ENCODE peak calls at places on chromosome 1, in ten cellular contexts. One of them, this sample, is unnamed.

GRCh38 chr1:228101614-228101993 is 1.5 kb downstream of the C1orf35 start:
- DNase-seq in NCI-H1092 treated with DMSO at 0.1 percent for 48 hours: no peak
- DNase-seq in GM12891: no peak
- DNase-seq in stimulated activated CD8-positive, alpha-beta memory T cell treated with anti-CD3 and anti-CD28 coated beads, Interleukin-2, amount 100 ng/mL, for 1 hour: no peak
- DNase-seq in pulmonary artery endothelial cell: no peak
- DNase-seq in breast epithelium: no peak
- DNase-seq in heart right ventricle: no peak
- DNase-seq in CD4-positive, CD25-positive, alpha-beta regulatory T cell: no peak
- DNase-seq in A549: no peak
- DNase-seq in HAP-1: no peak
- DNase-seq in this sample: no peak

GRCh38 chr1:3409737-3410434 is 44.6 kb upstream of the ARHGEF16 start:
- DNase-seq in NCI-H1092 treated with DMSO at 0.1 percent for 48 hours: peak; percentile 44
- DNase-seq in GM12891: no peak
- DNase-seq in stimulated activated CD8-positive, alpha-beta memory T cell treated with anti-CD3 and anti-CD28 coated beads, Interleukin-2, amount 100 ng/mL, for 1 hour: no peak
- DNase-seq in pulmonary artery endothelial cell: no peak
- DNase-seq in breast epithelium: peak; percentile 62
- DNase-seq in heart right ventricle: peak; percentile 65
- DNase-seq in CD4-positive, CD25-positive, alpha-beta regulatory T cell: no peak
- DNase-seq in A549: peak; percentile 66
- DNase-seq in HAP-1: peak; percentile 59
- DNase-seq in this sample: peak; percentile 16

GRCh38 chr1:227318852-227319607 is 738 bp upstream of the CDC42BPA start:
- DNase-seq in NCI-H1092 treated with DMSO at 0.1 percent for 48 hours: peak; percentile 83
- DNase-seq in GM12891: no peak
- DNase-seq in stimulated activated CD8-positive, alpha-beta memory T cell treated with anti-CD3 and anti-CD28 coated beads, Interleukin-2, amount 100 ng/mL, for 1 hour: no peak
- DNase-seq in pulmonary artery endothelial cell: no peak
- DNase-seq in breast epithelium: peak; percentile 71
- DNase-seq in heart right ventricle: peak; percentile 34
- DNase-seq in CD4-positive, CD25-positive, alpha-beta regulatory T cell: no peak
- DNase-seq in A549: peak; percentile 50
- DNase-seq in HAP-1: peak; percentile 84
- DNase-seq in this sample: no peak

GRCh38 chr1:211236633-211237321 is 22.4 kb upstream of the RCOR3 start:
- DNase-seq in NCI-H1092 treated with DMSO at 0.1 percent for 48 hours: no peak
- DNase-seq in GM12891: no peak
- DNase-seq in stimulated activated CD8-positive, alpha-beta memory T cell treated with anti-CD3 and anti-CD28 coated beads, Interleukin-2, amount 100 ng/mL, for 1 hour: no peak
- DNase-seq in pulmonary artery endothelial cell: no peak
- DNase-seq in breast epithelium: no peak
- DNase-seq in heart right ventricle: no peak
- DNase-seq in CD4-positive, CD25-positive, alpha-beta regulatory T cell: no peak
- DNase-seq in A549: no peak
- DNase-seq in HAP-1: no peak
- DNase-seq in this sample: no peak

GRCh38 chr1:212305342-212305741 is 20.1 kb downstream of the PPP2R5A start:
- DNase-seq in NCI-H1092 treated with DMSO at 0.1 percent for 48 hours: no peak
- DNase-seq in GM12891: no peak
- DNase-seq in stimulated activated CD8-positive, alpha-beta memory T cell treated with anti-CD3 and anti-CD28 coated beads, Interleukin-2, amount 100 ng/mL, for 1 hour: no peak
- DNase-seq in pulmonary artery endothelial cell: no peak
- DNase-seq in breast epithelium: no peak
- DNase-seq in heart right ventricle: no peak
- DNase-seq in CD4-positive, CD25-positive, alpha-beta regulatory T cell: no peak
- DNase-seq in A549: no peak
- DNase-seq in HAP-1: no peak
- DNase-seq in this sample: no peak

GRCh38 chr1:203628185-203628996 is 1.8 kb downstream of the ATP2B4 start:
- DNase-seq in NCI-H1092 treated with DMSO at 0.1 percent for 48 hours: no peak
- DNase-seq in GM12891: no peak
- DNase-seq in stimulated activated CD8-positive, alpha-beta memory T cell treated with anti-CD3 and anti-CD28 coated beads, Interleukin-2, amount 100 ng/mL, for 1 hour: no peak
- DNase-seq in pulmonary artery endothelial cell: no peak
- DNase-seq in breast epithelium: no peak
- DNase-seq in heart right ventricle: peak; percentile 29
- DNase-seq in CD4-positive, CD25-positive, alpha-beta regulatory T cell: no peak
- DNase-seq in A549: no peak
- DNase-seq in HAP-1: peak; percentile 80
- DNase-seq in this sample: no peak

GRCh38 chr1:50458507-50458906 is 35.3 kb upstream of the DMRTA2 start:
- DNase-seq in NCI-H1092 treated with DMSO at 0.1 percent for 48 hours: no peak
- DNase-seq in GM12891: no peak
- DNase-seq in stimulated activated CD8-positive, alpha-beta memory T cell treated with anti-CD3 and anti-CD28 coated beads, Interleukin-2, amount 100 ng/mL, for 1 hour: no peak
- DNase-seq in pulmonary artery endothelial cell: no peak
- DNase-seq in breast epithelium: no peak
- DNase-seq in heart right ventricle: no peak
- DNase-seq in CD4-positive, CD25-positive, alpha-beta regulatory T cell: no peak
- DNase-seq in A549: no peak
- DNase-seq in HAP-1: no peak
- DNase-seq in this sample: no peak

GRCh38 chr1:29283804-29284195 is 47.5 kb downstream of the PTPRU start:
- DNase-seq in NCI-H1092 treated with DMSO at 0.1 percent for 48 hours: no peak
- DNase-seq in GM12891: no peak
- DNase-seq in stimulated activated CD8-positive, alpha-beta memory T cell treated with anti-CD3 and anti-CD28 coated beads, Interleukin-2, amount 100 ng/mL, for 1 hour: no peak
- DNase-seq in pulmonary artery endothelial cell: no peak
- DNase-seq in breast epithelium: no peak
- DNase-seq in heart right ventricle: no peak
- DNase-seq in CD4-positive, CD25-positive, alpha-beta regulatory T cell: no peak
- DNase-seq in A549: no peak
- DNase-seq in HAP-1: no peak
- DNase-seq in this sample: no peak

GRCh38 chr1:55129194-55129728 is 85.9 kb downstream of the USP24 start:
- DNase-seq in NCI-H1092 treated with DMSO at 0.1 percent for 48 hours: no peak
- DNase-seq in GM12891: no peak
- DNase-seq in stimulated activated CD8-positive, alpha-beta memory T cell treated with anti-CD3 and anti-CD28 coated beads, Interleukin-2, amount 100 ng/mL, for 1 hour: no peak
- DNase-seq in pulmonary artery endothelial cell: peak; percentile 50
- DNase-seq in breast epithelium: no peak
- DNase-seq in heart right ventricle: no peak
- DNase-seq in CD4-positive, CD25-positive, alpha-beta regulatory T cell: no peak
- DNase-seq in A549: no peak
- DNase-seq in HAP-1: no peak
- DNase-seq in this sample: no peak

GRCh38 chr1:248804771-248805681 is 20.7 kb downstream of the SH3BP5L start:
- DNase-seq in NCI-H1092 treated with DMSO at 0.1 percent for 48 hours: no peak
- DNase-seq in GM12891: no peak
- DNase-seq in stimulated activated CD8-positive, alpha-beta memory T cell treated with anti-CD3 and anti-CD28 coated beads, Interleukin-2, amount 100 ng/mL, for 1 hour: no peak
- DNase-seq in pulmonary artery endothelial cell: no peak
- DNase-seq in breast epithelium: no peak
- DNase-seq in heart right ventricle: no peak
- DNase-seq in CD4-positive, CD25-positive, alpha-beta regulatory T cell: no peak
- DNase-seq in A549: no peak
- DNase-seq in HAP-1: no peak
- DNase-seq in this sample: no peak